ENCODE peak calls at places on chromosome 1, in ten cellular contexts. Q is A549; T is endodermal cell; I is bronchial epithelial cell; G is CD8-positive, alpha-beta T cell; H is Peyer's patch; A is upper lobe of right lung; Y is lower lobe of right lung; K is uterus; V is NB4. X is an unnamed sample.

GRCh38 chr1:232377494-232377770 is 252.5 kb downstream of the SIPA1L2 start:
- DNase-seq in V (no peak), Y (no peak), G (no peak), T (no peak), Q (no peak), K (no peak), H (no peak), A (no peak), I (peak), X (peak)

GRCh38 chr1:50703240-50703639 is 256.8 kb downstream of the FAF1 start:
- DNase-seq in G (no peak), Q (no peak), T (no peak), Y (no peak), H (no peak), K (no peak), I (peak), V (no peak), A (no peak), X (no peak)

GRCh38 chr1:65065535-65066378 is 82.2 kb upstream of the AK4 start:
- DNase-seq in Y (peak), K (peak), V (no peak), Q (peak), A (peak), I (no peak), G (peak), H (peak), T (peak), X (no peak)

GRCh38 chr1:94727846-94728715 is 92.1 kb upstream of the SLC44A3 start:
- DNase-seq in T (no peak), V (no peak), G (no peak), A (no peak), K (no peak), H (no peak), Q (peak), Y (no peak), I (peak), X (peak)

GRCh38 chr1:224644553-224645154 is 28.5 kb downstream of the CNIH3 start:
- DNase-seq in H (peak), Q (peak), V (peak), K (no peak), T (peak), A (no peak), Y (no peak), I (peak), G (peak), X (no peak)

GRCh38 chr1:202159534-202160371 is 649 bp downstream of the PTPN7 start:
- DNase-seq in G (peak), I (no peak), K (no peak), A (no peak), H (peak), T (no peak), Y (no peak), V (peak), Q (no peak), X (no peak)

GRCh38 chr1:93678966-93679480 is 2.6 kb downstream of the BCAR3 start:
- DNase-seq in Y (no peak), Q (no peak), A (no peak), T (peak), V (no peak), G (no peak), K (no peak), I (no peak), H (no peak), X (no peak)

GRCh38 chr1:89262643-89263042 is 10.0 kb downstream of the GBP5 start:
- DNase-seq in Y (no peak), H (no peak), A (no peak), T (no peak), G (no peak), K (no peak), Q (no peak), I (peak), V (no peak), X (peak)

GRCh38 chr1:109619655-109620395 is at the start of gene AMPD2:
- DNase-seq in G (peak), Q (peak), V (peak), Y (peak), A (peak), I (peak), K (peak), T (peak), H (peak), X (peak)

GRCh38 chr1:37872692-37873091 is 13.3 kb upstream of the MTF1 start:
- DNase-seq in Y (no peak), K (no peak), Q (no peak), A (no peak), V (no peak), H (no peak), I (no peak), G (no peak), T (no peak), X (no peak)

GRCh38 chr1:183898001-183898396 is 93.1 kb downstream of the RGL1 start:
- DNase-seq in V (no peak), H (no peak), A (no peak), K (no peak), T (no peak), Q (no peak), G (no peak), Y (no peak), I (no peak), X (no peak)

GRCh38 chr1:203544485-203544884 is 50.5 kb downstream of the OPTC start:
- DNase-seq in Y (no peak), K (no peak), Q (no peak), T (no peak), G (no peak), A (no peak), H (no peak), I (no peak), V (no peak), X (no peak)

GRCh38 chr1:26278835-26279597 is 870 bp upstream of the SH3BGRL3 start:
- DNase-seq in V (peak), Y (no peak), Q (no peak), A (no peak), H (peak), G (no peak), I (peak), T (no peak), K (no peak), X (no peak)

GRCh38 chr1:89955806-89956205 is 39.1 kb upstream of the ZNF326 start:
- DNase-seq in H (no peak), T (no peak), I (no peak), V (no peak), A (no peak), Y (no peak), K (no peak), Q (no peak), G (no peak), X (no peak)

GRCh38 chr1:162301696-162302095 is 75.0 kb downstream of the SPATA46 start:
- DNase-seq in I (no peak), A (no peak), Q (no peak), G (no peak), H (no peak), V (no peak), Y (no peak), K (no peak), T (no peak), X (no peak)

GRCh38 chr1:12764016-12764415 is 9.5 kb upstream of the PRAMEF12 start:
- DNase-seq in Y (no peak), V (no peak), I (no peak), H (no peak), T (peak), Q (no peak), G (no peak), K (no peak), A (no peak), X (no peak)

GRCh38 chr1:65813956-65814355 is 21.3 kb downstream of the PDE4B start:
- DNase-seq in K (no peak), H (no peak), V (no peak), Y (no peak), A (no peak), G (no peak), T (no peak), I (peak), Q (no peak), X (no peak)

GRCh38 chr1:9127395-9128160 is 1.3 kb downstream of the GPR157 start:
- DNase-seq in G (no peak), H (no peak), V (no peak), Q (no peak), A (no peak), Y (peak), K (no peak), I (no peak), T (no peak), X (no peak)

GRCh38 chr1:50700226-50701020 is 259.6 kb downstream of the FAF1 start:
- DNase-seq in T (peak), K (no peak), H (no peak), G (no peak), Y (no peak), I (no peak), Q (no peak), V (no peak), A (no peak), X (no peak)

GRCh38 chr1:68525781-68526180 is 28.9 kb upstream of the DEPDC1 start:
- DNase-seq in K (no peak), T (no peak), A (no peak), Q (no peak), G (no peak), Y (no peak), V (no peak), H (no peak), I (peak), X (no peak)

GRCh38 chr1:169527461-169528213 is 41.9 kb upstream of the SLC19A2 start:
- DNase-seq in K (no peak), I (peak), G (no peak), T (peak), Y (no peak), H (peak), V (peak), A (no peak), Q (no peak), X (no peak)

GRCh38 chr1:16166117-16166516 is 10.2 kb upstream of the EPHA2 start:
- DNase-seq in Y (no peak), H (no peak), G (no peak), T (peak), V (no peak), I (no peak), Q (no peak), A (no peak), K (no peak), X (no peak)

GRCh38 chr1:85581802-85582686 is 1.5 kb downstream of the CCN1 start:
- DNase-seq in I (peak), T (peak), G (no peak), A (peak), Y (peak), K (peak), H (no peak), Q (no peak), V (no peak), X (no peak)

GRCh38 chr1:45410850-45411509 is 70.7 kb upstream of the MUTYH start:
- DNase-seq in Y (no peak), T (no peak), I (peak), A (no peak), H (no peak), K (no peak), V (no peak), G (no peak), Q (no peak), X (no peak)

GRCh38 chr1:25813071-25813733 is 6.6 kb upstream of the MTFR1L start:
- DNase-seq in H (no peak), Y (no peak), I (no peak), G (no peak), Q (no peak), A (no peak), K (no peak), T (no peak), V (no peak), X (no peak)

GRCh38 chr1:162421258-162422194 is 9.6 kb upstream of the SH2D1B start:
- DNase-seq in V (no peak), H (peak), A (no peak), K (no peak), Q (no peak), I (no peak), Y (no peak), G (no peak), T (no peak), X (no peak)

GRCh38 chr1:100249537-100250257 is at the start of gene DBT:
- DNase-seq in A (peak), I (peak), G (peak), Y (peak), Q (peak), V (peak), T (peak), H (peak), K (peak), X (peak)

GRCh38 chr1:153498746-153499145 is 37.0 kb downstream of the S100A6 start:
- DNase-seq in K (no peak), A (no peak), Q (no peak), Y (no peak), I (no peak), T (no peak), H (no peak), V (no peak), G (no peak), X (no peak)

GRCh38 chr1:91761303-91761721 is 124.6 kb downstream of the TGFBR3 start:
- DNase-seq in K (peak), I (no peak), V (no peak), T (no peak), H (no peak), Y (no peak), G (no peak), Q (no peak), A (no peak), X (no peak)

GRCh38 chr1:88935522-88936222 is 44.3 kb upstream of the GTF2B start:
- DNase-seq in H (no peak), I (peak), Y (no peak), V (peak), G (no peak), Q (peak), T (no peak), A (no peak), K (no peak), X (no peak)

GRCh38 chr1:204575221-204576190 is 59.3 kb downstream of the MDM4 start:
- DNase-seq in A (no peak), Y (no peak), G (no peak), H (no peak), V (no peak), Q (no peak), I (no peak), T (no peak), K (no peak), X (no peak)

GRCh38 chr1:85445906-85446305 is 19.1 kb downstream of the DDAH1 start:
- DNase-seq in G (no peak), V (no peak), Q (no peak), Y (no peak), K (no peak), I (peak), T (no peak), H (no peak), A (no peak), X (no peak)

DNA sequence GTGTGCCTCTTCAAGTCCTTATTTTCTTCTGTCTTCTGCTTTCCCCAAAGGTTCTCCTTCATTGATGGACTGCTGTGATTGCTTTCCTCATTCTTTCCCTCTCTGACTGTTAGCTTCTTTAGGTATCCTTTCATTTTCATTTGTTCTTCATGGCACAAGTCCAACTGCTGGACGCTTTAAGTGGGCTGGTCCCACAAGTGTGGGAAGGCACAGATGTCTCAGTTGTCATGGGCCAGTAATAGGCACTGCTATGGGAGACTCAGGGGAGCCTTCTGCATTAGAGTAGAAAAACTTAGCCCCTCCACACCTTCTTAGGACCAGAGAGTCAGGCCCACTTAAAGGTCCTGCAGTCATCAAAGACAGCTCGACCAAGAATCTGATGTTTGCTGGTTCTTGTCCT is 122.3 kb upstream of the C1orf105 start:
- DNase-seq in T (no peak), I (no peak), H (no peak), A (no peak), K (no peak), Y (no peak), Q (no peak), G (no peak), V (no peak), X (no peak)
- H3K4me3 ChIP-seq in T (no peak), I (no peak), H (no peak), A (no peak), K (no peak), Y (no peak), Q (no peak), G (no peak), V (no peak), X (no peak)

DNA sequence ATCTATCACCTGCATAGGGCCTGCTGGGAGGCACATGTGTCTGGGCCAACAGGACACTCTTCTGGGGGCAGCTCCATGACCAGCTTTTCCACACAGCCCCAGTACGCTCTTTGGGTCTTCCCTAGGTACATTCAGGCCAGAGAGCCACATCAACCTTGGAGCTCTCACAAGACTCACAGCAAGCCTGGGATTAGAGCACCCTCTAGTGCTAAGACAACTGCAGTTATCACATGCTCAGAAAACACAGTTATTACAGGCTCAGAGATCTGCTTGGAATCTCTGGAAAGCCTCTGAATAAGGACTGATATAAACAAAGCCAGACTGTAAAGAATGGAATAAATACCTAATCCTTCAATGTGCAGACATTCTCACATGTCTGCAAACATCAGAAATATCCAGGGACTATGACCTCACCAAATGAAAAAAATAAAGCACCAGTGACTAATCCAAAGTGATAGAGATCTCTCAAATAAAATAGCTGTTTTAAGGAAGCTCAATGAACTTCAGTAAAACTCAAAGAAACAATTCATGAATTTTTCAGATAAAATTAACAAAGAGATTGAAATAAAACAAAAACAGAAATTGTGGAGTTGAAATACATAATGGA is 563.9 kb upstream of the NR5A2 start:
- DNase-seq in Q (peak), H (no peak), V (peak), K (no peak), I (peak), T (peak), G (no peak), Y (no peak), A (no peak), X (no peak)
- TF ChIP-seq CTCF in Q (peak), H (no peak), V (peak), K (no peak), I (peak), T (peak), G (no peak), Y (peak), A (peak), X (peak)

GRCh38 chr1:230643887-230644286 is 1.6 kb downstream of the COG2 start:
- DNase-seq in Q (peak), I (no peak), G (no peak), Y (no peak), V (peak), A (no peak), H (no peak), K (no peak), T (no peak), X (no peak)
- H3K4me3 ChIP-seq in Q (peak), I (no peak), G (peak), Y (peak), V (peak), A (peak), H (no peak), K (peak), T (peak), X (no peak)

DNA sequence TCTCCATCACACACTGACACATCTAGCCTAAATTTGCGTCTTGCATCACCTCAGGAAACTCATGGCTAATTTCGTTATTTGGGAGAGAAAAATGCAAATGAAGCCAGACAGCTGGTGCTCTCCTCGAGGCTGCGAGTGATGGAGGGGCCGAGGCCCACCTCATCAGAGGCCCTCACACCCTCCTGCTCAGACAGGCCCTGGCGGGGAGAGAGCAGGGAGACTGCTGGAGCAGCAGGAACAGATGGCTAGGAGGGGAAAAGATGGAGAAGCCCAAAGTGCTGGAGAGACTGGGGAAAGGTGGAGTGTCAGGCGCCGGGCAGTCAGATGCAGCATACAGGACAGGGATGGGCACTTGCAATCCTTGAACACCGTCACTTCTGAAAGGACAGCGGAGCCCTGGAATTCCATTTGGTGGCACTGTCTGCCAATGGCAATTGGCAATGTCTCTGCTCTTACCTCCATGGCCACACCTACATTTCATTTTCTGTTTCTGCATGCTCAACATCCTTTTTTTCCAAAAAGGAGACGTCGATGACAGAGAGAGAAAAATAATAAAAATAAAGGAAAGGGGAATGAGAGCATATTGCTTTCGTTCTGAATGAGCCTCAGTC is 286.2 kb downstream of the SPATA17 start:
- DNase-seq in A (no peak), Q (no peak), Y (no peak), T (no peak), I (no peak), K (no peak), V (no peak), G (no peak), H (no peak), X (no peak)
- TF ChIP-seq CTCF in A (no peak), Q (no peak), Y (no peak), T (no peak), I (no peak), K (no peak), V (no peak), G (no peak), H (no peak), X (no peak)

DNA sequence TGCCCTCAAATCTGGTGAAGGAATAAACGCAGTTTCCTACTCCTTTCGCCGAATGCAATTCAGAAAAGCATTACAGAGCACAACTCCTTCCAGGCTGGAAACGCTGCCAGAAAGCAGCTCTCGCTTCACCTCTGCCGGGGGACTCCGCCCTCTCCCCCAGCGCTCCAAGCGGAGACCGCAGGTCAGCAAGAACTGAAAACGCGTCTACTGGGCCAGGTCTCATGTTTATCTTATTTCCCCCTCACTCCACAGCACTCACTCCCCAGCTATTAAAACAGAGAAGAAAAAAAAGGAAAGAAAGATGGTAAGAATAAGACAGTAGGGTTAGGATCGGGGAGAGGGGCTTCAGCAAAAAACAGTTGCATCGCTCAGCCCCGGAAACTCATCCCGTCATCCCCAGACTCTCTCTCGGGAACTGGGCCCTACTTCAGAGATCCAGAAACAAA is 833 bp upstream of the RCOR3 start:
- DNase-seq in Q (peak), Y (peak), K (peak), I (peak), A (peak), V (peak), G (peak), T (peak), H (peak), X (no peak)
- H3K4me3 ChIP-seq in Q (peak), Y (peak), K (peak), I (peak), A (peak), V (peak), G (peak), T (peak), H (peak), X (peak)

X was measured in epithelial cell of proximal tubule.